ENCODE peak calls at places on chromosome 19, in eight cellular contexts. N is CD4-positive, alpha-beta memory T cell; Q is MM.1S; E is Panc1; J is CD4-positive, CD25-positive, alpha-beta regulatory T cell; R is cardiac muscle cell; Y is H9; C is SK-N-MC. A is an unnamed sample.

GRCh38 chr19:32404213-32404938 is 1.2 kb upstream of the DPY19L3 start:
- DNase-seq in N (no peak), Q (no peak), E (no peak), J (no peak), R (no peak), Y (peak; percentile 33), C (no peak), A (no peak)

GRCh38 chr19:43371909-43372308 is 18.4 kb downstream of the CD177 start:
- DNase-seq in N (no peak), Q (no peak), E (no peak), J (no peak), R (no peak), Y (no peak), C (no peak), A (no peak)

GRCh38 chr19:44176590-44176989 is 11.7 kb downstream of the ZNF226 start:
- DNase-seq in N (no peak), Q (no peak), E (no peak), J (no peak), R (no peak), Y (no peak), C (no peak), A (no peak)

GRCh38 chr19:38034153-38034835 is 127.3 kb downstream of the SIPA1L3 start:
- DNase-seq in N (no peak), Q (no peak), E (no peak), J (no peak), R (no peak), Y (no peak), C (no peak), A (no peak)

GRCh38 chr19:54478677-54479266 is 5.7 kb upstream of the CDC42EP5 start:
- DNase-seq in N (no peak), Q (peak; percentile 51), E (no peak), J (no peak), R (peak; percentile 80), Y (peak; percentile 80), C (no peak), A (no peak)

GRCh38 chr19:33436360-33437345 is 63.1 kb downstream of the CEBPG start:
- DNase-seq in N (no peak), Q (no peak), E (no peak), J (no peak), R (no peak), Y (no peak), C (no peak), A (no peak)

GRCh38 chr19:30320466-30320865 is 51.7 kb upstream of the ZNF536 start:
- DNase-seq in N (no peak), Q (no peak), E (no peak), J (no peak), R (no peak), Y (no peak), C (no peak), A (no peak)

GRCh38 chr19:3146677-3147100 is 10.9 kb downstream of the GNA15 start:
- DNase-seq in N (peak; percentile 63), Q (peak; percentile 21), E (peak; percentile 30), J (peak; percentile 43), R (no peak), Y (peak; percentile 71), C (no peak), A (peak; percentile 81)

GRCh38 chr19:52336976-52337375 is 933 bp downstream of the ZNF610 start:
- DNase-seq in N (no peak), Q (no peak), E (no peak), J (no peak), R (no peak), Y (no peak), C (no peak), A (no peak)

GRCh38 chr19:32674153-32674958 is 624 bp downstream of the ANKRD27 start:
- DNase-seq in N (peak; percentile 50), Q (no peak), E (no peak), J (no peak), R (no peak), Y (no peak), C (no peak), A (no peak)

DNA sequence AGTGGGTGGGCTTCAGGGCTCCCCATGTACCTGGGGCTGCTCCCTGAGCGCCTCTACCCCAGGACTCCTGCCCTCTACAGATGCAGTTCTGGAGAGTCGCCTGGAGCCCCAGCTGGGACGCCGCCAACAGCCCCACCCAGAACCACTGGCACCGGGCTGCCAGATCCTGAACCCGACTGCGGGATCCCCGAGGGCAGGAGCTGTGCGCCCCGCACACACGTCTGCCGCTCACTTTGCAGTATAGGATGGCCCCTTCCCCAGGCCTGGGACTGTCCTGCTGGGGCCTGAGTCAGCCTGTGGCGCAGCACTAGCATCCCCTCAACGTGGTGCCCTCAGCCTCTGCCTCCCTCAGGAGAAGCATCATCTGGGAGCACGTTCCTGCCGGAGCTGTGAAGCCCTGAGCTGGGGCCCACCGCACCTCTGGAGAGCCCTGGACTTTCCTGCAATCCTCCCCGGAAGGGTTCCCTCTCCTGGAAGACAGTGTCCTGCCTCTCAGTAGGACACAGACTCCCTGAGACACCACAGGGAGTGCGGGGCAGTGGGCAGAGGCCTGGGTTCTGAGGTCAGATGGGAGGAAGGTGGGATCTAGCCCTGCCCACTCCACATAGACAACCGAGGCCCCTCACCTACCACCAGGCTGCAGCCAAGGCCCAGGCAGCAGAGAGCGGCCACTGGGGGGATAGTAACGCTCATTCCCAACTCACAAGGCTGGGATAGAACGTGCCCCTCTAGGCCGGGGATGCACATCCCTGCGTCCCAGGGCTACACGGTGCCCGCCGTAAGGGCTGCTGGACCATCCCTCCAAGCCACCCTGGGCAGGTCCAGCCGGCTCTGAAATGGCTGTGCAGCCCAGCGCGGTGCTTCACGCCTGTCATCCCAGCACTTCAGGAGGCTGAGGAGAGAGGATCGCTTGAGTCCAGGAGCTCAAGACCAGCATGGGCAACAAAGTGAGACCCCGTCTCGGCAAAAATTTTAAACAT is 3.5 kb downstream of the REXO1 start:
- DNase-seq in N (peak; percentile 34), Q (no peak), E (no peak), J (no peak), R (no peak), Y (no peak), C (no peak), A (no peak)
- H3K27ac ChIP-seq in N (no peak overlapping the region), Q (no peak overlapping the region), E (no peak overlapping the region), J (no peak overlapping the region), R (no peak overlapping the region), Y (no peak overlapping the region), C (no peak overlapping the region), A (no peak overlapping the region)

GRCh38 chr19:1616396-1616795 is 11.1 kb upstream of the UQCR11 start:
- DNase-seq in N (peak; percentile 13), Q (no peak), E (no peak), J (no peak), R (no peak), Y (no peak), C (no peak), A (no peak)
- H3K27ac ChIP-seq in N (no peak overlapping the region), Q (no peak overlapping the region), E (no peak overlapping the region), J (no peak overlapping the region), R (no peak overlapping the region), Y (no peak overlapping the region), C (peak overlapping the region; percentile 60), A (no peak overlapping the region)

GRCh38 chr19:16595097-16595496 is 22.9 kb upstream of the SLC35E1 start:
- DNase-seq in N (peak; percentile 55), Q (peak; percentile 71), E (no peak), J (no peak), R (no peak), Y (no peak), C (no peak), A (no peak)

GRCh38 chr19:16591803-16592556 is 19.8 kb upstream of the SLC35E1 start:
- DNase-seq in N (no peak), Q (no peak), E (no peak), J (no peak), R (no peak), Y (no peak), C (no peak), A (no peak)

GRCh38 chr19:16593181-16593580 is 21.0 kb upstream of the SLC35E1 start:
- DNase-seq in N (no peak), Q (peak; percentile 87), E (no peak), J (no peak), R (no peak), Y (no peak), C (no peak), A (no peak)

GRCh38 chr19:16594681-16595091 is 22.5 kb upstream of the SLC35E1 start:
- DNase-seq in N (peak; percentile 78), Q (peak; percentile 85), E (no peak), J (peak; percentile 72), R (no peak), Y (no peak), C (no peak), A (peak; percentile 74)

DNA sequence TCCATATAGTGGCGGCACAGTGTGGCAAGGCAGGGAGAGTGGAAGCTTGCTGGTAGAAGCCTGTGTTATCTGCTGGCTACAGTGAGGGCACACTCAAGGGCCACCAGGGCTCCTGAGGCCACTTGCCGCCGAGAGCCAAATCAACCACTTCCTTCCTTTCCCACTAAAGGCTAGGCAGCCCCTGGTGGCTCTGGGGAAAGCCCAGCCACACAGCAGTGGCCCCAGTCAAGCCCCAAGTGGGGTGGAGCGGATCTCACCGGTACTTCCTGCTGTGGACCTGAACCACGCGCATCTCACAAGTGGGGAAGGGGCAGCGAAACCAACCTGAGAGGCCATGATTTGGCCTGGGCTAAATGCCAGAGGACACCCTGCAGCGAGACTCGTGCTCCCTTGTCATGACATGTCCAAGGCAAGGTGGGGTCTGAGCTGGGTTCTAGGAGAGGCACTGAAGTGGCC is 21.9 kb upstream of the SLC35E1 start:
- DNase-seq in N (peak; percentile 77), Q (peak; percentile 78), E (no peak), J (peak; percentile 37), R (no peak), Y (no peak), C (no peak), A (peak; percentile 35)
- H3K27ac ChIP-seq in N (peak overlapping the region; percentile 61), Q (peak overlapping the region; percentile 99), E (no peak overlapping the region), J (peak overlapping the region; percentile 83), R (no peak overlapping the region), Y (no peak overlapping the region), C (no peak overlapping the region), A (peak overlapping the region; percentile 65)

DNA sequence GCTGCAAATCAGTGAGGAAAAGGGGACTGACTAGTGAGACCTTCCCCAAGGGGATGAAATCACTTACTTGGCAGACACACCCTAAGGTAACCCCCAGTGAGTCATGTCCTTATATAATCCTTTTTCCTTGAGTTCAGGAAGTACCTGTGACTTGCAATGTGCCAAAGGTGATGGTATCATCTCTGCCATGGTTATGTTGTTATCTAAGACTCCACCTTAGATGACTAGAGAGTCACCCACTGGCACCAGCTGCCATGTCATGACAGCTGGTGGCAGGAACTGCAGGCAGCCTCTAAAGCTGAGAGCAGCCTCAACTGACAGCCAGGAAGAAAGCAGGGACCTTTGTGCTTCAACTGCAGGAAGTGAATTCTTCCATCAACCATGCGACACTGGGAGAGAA is 12.5 kb downstream of the PBX4 start:
- DNase-seq in N (peak; percentile 91), Q (no peak), E (no peak), J (peak; percentile 58), R (no peak), Y (no peak), C (no peak), A (no peak)
- H3K27ac ChIP-seq in N (peak overlapping the region; percentile 69), Q (no peak overlapping the region), E (no peak overlapping the region), J (peak overlapping the region; percentile 84), R (no peak overlapping the region), Y (no peak overlapping the region), C (no peak overlapping the region), A (peak overlapping the region; percentile 46)

A was measured in naive thymus-derived CD4-positive, alpha-beta T cell.